ENCODE peak calls at places on chromosomes 2 and 18, in nine cellular contexts. W, D, U, I, X, H, L, K and S are unnamed samples.

GRCh38 chr18:51330148-51330547 is 132.7 kb upstream of the MEX3C start:
- DNase-seq in W (no peak), I (no peak), L (no peak), U (no peak), D (no peak), H (no peak), K (no peak), X (no peak), S (no peak)

GRCh38 chr2:11397046-11397445 is 52.6 kb upstream of the ROCK2 start:
- DNase-seq in D (no peak), X (no peak), U (no peak), W (no peak), K (no peak), H (no peak), I (no peak), L (no peak), S (no peak)

GRCh38 chr18:71995895-71996443 is 548.2 kb downstream of the CBLN2 start:
- DNase-seq in D (no peak), K (no peak), U (no peak), W (no peak), I (no peak), H (no peak), X (no peak), L (no peak), S (no peak)

GRCh38 chr18:78403371-78403770 is 576.2 kb upstream of the SALL3 start:
- DNase-seq in D (no peak), U (no peak), K (no peak), H (no peak), X (no peak), I (no peak), L (no peak), W (no peak), S (no peak)

GRCh38 chr2:52034706-52035105 is 1002.8 kb upstream of the NRXN1 start:
- DNase-seq in H (no peak), U (no peak), I (no peak), L (no peak), W (no peak), X (peak), K (no peak), D (no peak), S (no peak)

GRCh38 chr2:127516031-127516430 is 10.3 kb downstream of the IWS1 start:
- DNase-seq in L (no peak), D (peak), I (no peak), K (no peak), H (no peak), U (no peak), W (no peak), X (peak), S (no peak)

GRCh38 chr2:220748875-220749479 is 823.1 kb downstream of the EPHA4 start:
- DNase-seq in K (no peak), D (no peak), H (no peak), U (no peak), L (peak), X (no peak), W (no peak), I (no peak), S (no peak)

GRCh38 chr2:158828378-158829136 is 33.4 kb downstream of the DAPL1 start:
- DNase-seq in X (no peak), H (no peak), W (no peak), K (no peak), L (no peak), I (no peak), U (no peak), D (peak), S (no peak)

GRCh38 chr18:58045265-58046086 is 1.4 kb downstream of the NEDD4L start:
- DNase-seq in D (peak), X (peak), W (peak), U (no peak), I (peak), L (peak), H (peak), K (peak), S (peak)

GRCh38 chr2:226652983-226653765 is 146.4 kb downstream of the IRS1 start:
- DNase-seq in I (no peak), D (no peak), U (no peak), W (no peak), X (no peak), L (no peak), H (no peak), K (no peak), S (no peak)

GRCh38 chr2:173175222-173175621 is 99.6 kb downstream of the MAP3K20 start:
- DNase-seq in X (no peak), W (no peak), I (no peak), H (no peak), L (no peak), K (peak), U (no peak), D (peak), S (peak)